ENCODE peak calls at places on chromosome 1, in eight cellular contexts. X, M, Z, W, G, K, J and B are unnamed samples.

GRCh38 chr1:214004014-214004413 is 16.2 kb downstream of the PROX1 start:
- DNase-seq in G (no peak), J (no peak), M (no peak), Z (no peak), K (no peak), X (no peak), W (no peak), B (peak)

GRCh38 chr1:244782056-244782455 is 53.4 kb upstream of the COX20 start:
- DNase-seq in X (no peak), M (no peak), Z (no peak), W (no peak), G (no peak), K (no peak), J (no peak), B (no peak)

GRCh38 chr1:27864264-27864895 is 8.0 kb upstream of the THEMIS2 start:
- DNase-seq in X (no peak), W (no peak), K (no peak), Z (peak), G (peak), J (no peak), M (no peak), B (peak)

GRCh38 chr1:79198841-79199240 is 192.3 kb upstream of the ADGRL4 start:
- DNase-seq in W (peak), G (peak), M (no peak), J (no peak), K (no peak), X (peak), Z (peak), B (no peak)

GRCh38 chr1:30706528-30706927 is 16.9 kb downstream of the MATN1 start:
- DNase-seq in X (peak), K (peak), M (no peak), Z (peak), G (peak), W (no peak), J (no peak), B (peak)

GRCh38 chr1:40309374-40310128 is 7.5 kb downstream of the COL9A2 start:
- DNase-seq in Z (no peak), K (no peak), X (no peak), W (no peak), M (peak), G (no peak), J (no peak), B (peak)

GRCh38 chr1:191963781-191964455 is 194.3 kb upstream of the RGS18 start:
- DNase-seq in G (no peak), M (no peak), X (peak), W (no peak), K (no peak), Z (no peak), J (no peak), B (no peak)

GRCh38 chr1:59672851-59673574 is 141.7 kb upstream of the HOOK1 start:
- DNase-seq in W (peak), M (no peak), Z (peak), X (peak), J (no peak), K (peak), G (peak), B (no peak)

GRCh38 chr1:166730299-166730888 is 108.9 kb upstream of the POGK start:
- DNase-seq in J (no peak), M (no peak), G (peak), K (peak), X (peak), Z (peak), W (no peak), B (no peak)

GRCh38 chr1:43206721-43207228 is 34.6 kb downstream of the CFAP57 start:
- DNase-seq in Z (peak), M (peak), K (peak), W (peak), X (peak), G (peak), J (no peak), B (no peak)

GRCh38 chr1:41390171-41390570 is 28.9 kb downstream of the FOXO6 start:
- DNase-seq in K (no peak), X (no peak), M (no peak), Z (no peak), J (no peak), W (no peak), G (no peak), B (no peak)

GRCh38 chr1:204900721-204901120 is 30.1 kb downstream of the NFASC start:
- DNase-seq in G (no peak), J (no peak), Z (no peak), K (no peak), X (no peak), M (no peak), W (no peak), B (no peak)

GRCh38 chr1:100265562-100265930 is 470 bp upstream of the RTCA start:
- DNase-seq in X (no peak), Z (peak), W (no peak), M (no peak), K (no peak), G (peak), J (no peak), B (peak)

GRCh38 chr1:69290266-69290665 is 277.5 kb upstream of the LRRC7 start:
- DNase-seq in W (no peak), Z (no peak), J (no peak), X (peak), K (no peak), M (no peak), G (no peak), B (no peak)

GRCh38 chr1:110136911-110137310 is 13.4 kb upstream of the SLC6A17 start:
- DNase-seq in W (no peak), J (no peak), Z (no peak), X (peak), G (no peak), K (no peak), M (peak), B (peak)

GRCh38 chr1:118926261-118926660 is 61.9 kb downstream of the TBX15 start:
- DNase-seq in W (no peak), J (no peak), K (no peak), M (no peak), X (no peak), G (no peak), Z (no peak), B (no peak)

GRCh38 chr1:209319057-209319432 is 264.5 kb upstream of the CAMK1G start:
- DNase-seq in Z (peak), J (no peak), W (no peak), G (peak), K (no peak), X (no peak), M (no peak), B (no peak)

GRCh38 chr1:28860332-28861073 is 48.5 kb downstream of the OPRD1 start:
- DNase-seq in Z (peak), J (no peak), M (no peak), W (no peak), X (peak), G (peak), K (no peak), B (no peak)

GRCh38 chr1:107057197-107058133 is 991 bp downstream of the PRMT6 start:
- DNase-seq in J (no peak), X (no peak), W (peak), M (peak), K (peak), G (peak), Z (peak), B (peak)

GRCh38 chr1:155075535-155075934 is 3.1 kb upstream of the EFNA3 start:
- DNase-seq in M (no peak), J (no peak), X (no peak), K (no peak), G (no peak), Z (no peak), W (no peak), B (no peak)

GRCh38 chr1:91777630-91778300 is 108.2 kb downstream of the TGFBR3 start:
- DNase-seq in J (no peak), G (no peak), X (no peak), Z (no peak), W (no peak), M (no peak), K (no peak), B (no peak)

GRCh38 chr1:115158181-115158580 is 68.9 kb upstream of the TSPAN2 start:
- DNase-seq in G (peak), Z (peak), X (no peak), W (no peak), J (no peak), K (no peak), M (no peak), B (no peak)

GRCh38 chr1:246583056-246583440 is 16.8 kb downstream of the CNST start:
- DNase-seq in J (no peak), Z (no peak), X (no peak), M (no peak), G (no peak), W (no peak), K (no peak), B (no peak)

GRCh38 chr1:61284226-61284854 is 202.0 kb downstream of the NFIA start:
- DNase-seq in W (no peak), J (no peak), Z (no peak), M (no peak), G (no peak), K (no peak), X (no peak), B (no peak)

GRCh38 chr1:219176168-219176567 is 2.5 kb downstream of the LYPLAL1 start:
- DNase-seq in J (no peak), M (no peak), X (no peak), W (no peak), K (no peak), G (no peak), Z (no peak), B (no peak)

GRCh38 chr1:42941640-42942330 is 16.9 kb downstream of the SLC2A1 start:
- DNase-seq in X (peak), M (no peak), K (peak), Z (peak), J (no peak), G (peak), W (no peak), B (peak)

GRCh38 chr1:160309183-160309535 is 24.2 kb upstream of the PEX19 start:
- DNase-seq in W (no peak), X (no peak), K (no peak), M (no peak), G (peak), J (no peak), Z (peak), B (no peak)

GRCh38 chr1:55947446-55947845 is 631.9 kb downstream of the PLPP3 start:
- DNase-seq in W (no peak), G (no peak), K (no peak), M (no peak), J (no peak), X (no peak), Z (no peak), B (no peak)

GRCh38 chr1:77282866-77283539 is 1.2 kb downstream of the AK5 start:
- DNase-seq in X (no peak), J (no peak), G (no peak), M (no peak), W (no peak), Z (no peak), K (no peak), B (peak)

GRCh38 chr1:64956241-64956640 is 10.1 kb downstream of the JAK1 start:
- DNase-seq in Z (peak), G (no peak), W (no peak), K (no peak), J (no peak), X (peak), M (no peak), B (no peak)

GRCh38 chr1:61055110-61055614 is 27.2 kb upstream of the NFIA start:
- DNase-seq in Z (peak), W (no peak), J (no peak), K (no peak), G (no peak), M (no peak), X (no peak), B (no peak)

GRCh38 chr1:153791856-153792253 is 16.6 kb downstream of the SLC27A3 start:
- DNase-seq in X (peak), J (no peak), W (no peak), K (no peak), M (no peak), G (peak), Z (no peak), B (no peak)

GRCh38 chr1:50420689-50421365 is 2.4 kb downstream of the DMRTA2 start:
- DNase-seq in J (no peak), W (no peak), M (peak), G (no peak), K (no peak), X (no peak), Z (no peak), B (no peak)

GRCh38 chr1:99855914-99856450 is 5.8 kb downstream of the AGL start:
- DNase-seq in W (no peak), J (no peak), G (no peak), M (no peak), X (no peak), K (no peak), Z (no peak), B (no peak)

GRCh38 chr1:27521336-27522147 is 31.6 kb upstream of the WASF2 start:
- DNase-seq in K (no peak), G (no peak), Z (no peak), W (no peak), M (no peak), J (peak), X (no peak), B (peak)